ENCODE peak calls at places on chromosomes 7 and 10, in seven cellular contexts. P is GM23338, C is transverse colon, L is HCT116, Z is H1, D is sigmoid colon, I is GM12891. A is an unnamed sample.
A peak's percentile ranks its signal among the peaks of the same experiment; 100 is the strongest.

GRCh38 chr7:2706685-2707126 is 18.7 kb downstream of the AMZ1 start:
- DNase-seq in P (no peak), C (no peak), L (no peak), Z (no peak), D (no peak), I (no peak), A (no peak)

GRCh38 chr10:8410506-8410905 is 356.0 kb downstream of the GATA3 start:
- DNase-seq in P (no peak), C (no peak), L (no peak), Z (no peak), D (no peak), I (no peak), A (no peak)

GRCh38 chr10:119818889-119819270 is 53.8 kb downstream of the MCMBP start:
- DNase-seq in P (peak; percentile 80), C (no peak), L (no peak), Z (peak; percentile 10), D (no peak), I (no peak), A (no peak)

GRCh38 chr7:140062118-140062527 is 628 bp downstream of the PARP12 start:
- DNase-seq in P (peak; percentile 24), C (peak; percentile 50), L (no peak), Z (no peak), D (no peak), I (no peak), A (no peak)

GRCh38 chr7:68503400-68503799 is 1094.9 kb upstream of the AUTS2 start:
- DNase-seq in P (no peak), C (no peak), L (no peak), Z (no peak), D (no peak), I (no peak), A (no peak)

GRCh38 chr10:43667736-43668371 is 19.2 kb upstream of the ZNF32 start:
- DNase-seq in P (peak; percentile 29), C (no peak), L (no peak), Z (no peak), D (no peak), I (no peak), A (no peak)

GRCh38 chr10:76881477-76882220 is 756.0 kb downstream of the KCNMA1 start:
- DNase-seq in P (no peak), C (no peak), L (no peak), Z (no peak), D (no peak), I (no peak), A (no peak)

GRCh38 chr10:126905776-126906703 is 812 bp downstream of the DOCK1 start:
- DNase-seq in P (peak; percentile 88), C (peak; percentile 26), L (no peak), Z (no peak), D (peak; percentile 73), I (no peak), A (no peak)

GRCh38 chr10:121994429-121994881 is 5.5 kb downstream of the TACC2 start:
- DNase-seq in P (peak; percentile 51), C (peak; percentile 64), L (no peak), Z (no peak), D (peak; percentile 92), I (no peak), A (no peak)

GRCh38 chr7:73986158-73986631 is 41.8 kb upstream of the ELN start:
- DNase-seq in P (no peak), C (peak; percentile 51), L (no peak), Z (no peak), D (peak; percentile 79), I (no peak), A (no peak)

DNA sequence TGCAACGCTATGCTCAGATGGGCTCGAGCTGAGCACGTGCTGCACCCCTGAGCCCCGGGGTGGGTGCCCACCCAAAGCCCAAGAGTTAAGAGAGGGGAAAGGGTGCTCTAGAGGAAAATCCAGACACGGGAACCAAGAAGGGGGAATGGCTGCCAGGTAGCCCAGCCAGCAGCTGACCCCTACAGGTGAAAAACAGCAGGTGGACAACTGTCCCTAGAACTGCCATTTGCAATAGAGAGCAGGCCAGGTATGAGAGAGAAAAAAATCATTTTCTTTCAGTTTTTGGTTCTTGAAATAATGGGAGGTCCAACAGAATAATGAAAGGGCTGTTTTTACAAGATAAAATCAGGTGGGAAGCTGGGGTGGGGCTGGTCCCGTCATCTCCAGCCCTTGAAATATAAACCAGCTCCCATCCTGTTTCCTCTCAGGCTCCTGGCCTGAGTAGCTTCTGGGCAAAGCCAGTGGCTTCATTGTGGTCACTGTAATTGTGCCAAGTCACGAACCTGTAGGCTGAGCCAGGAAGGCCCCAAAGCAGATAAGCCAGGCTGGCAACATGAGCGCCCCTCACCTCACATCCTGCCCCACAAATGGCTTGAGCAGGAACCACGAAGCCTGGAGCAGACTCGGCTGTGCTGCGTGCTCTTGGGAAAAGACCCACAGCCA is 257.8 kb downstream of the SNX10 start:
- DNase-seq in P (no peak), C (no peak), L (no peak), Z (no peak), D (no peak), I (no peak), A (no peak)
- TF ChIP-seq POLR2AphosphoS5 in P (no peak), C (no peak), L (no peak), Z (no peak), D (no peak), I (no peak), A (no peak)

DNA sequence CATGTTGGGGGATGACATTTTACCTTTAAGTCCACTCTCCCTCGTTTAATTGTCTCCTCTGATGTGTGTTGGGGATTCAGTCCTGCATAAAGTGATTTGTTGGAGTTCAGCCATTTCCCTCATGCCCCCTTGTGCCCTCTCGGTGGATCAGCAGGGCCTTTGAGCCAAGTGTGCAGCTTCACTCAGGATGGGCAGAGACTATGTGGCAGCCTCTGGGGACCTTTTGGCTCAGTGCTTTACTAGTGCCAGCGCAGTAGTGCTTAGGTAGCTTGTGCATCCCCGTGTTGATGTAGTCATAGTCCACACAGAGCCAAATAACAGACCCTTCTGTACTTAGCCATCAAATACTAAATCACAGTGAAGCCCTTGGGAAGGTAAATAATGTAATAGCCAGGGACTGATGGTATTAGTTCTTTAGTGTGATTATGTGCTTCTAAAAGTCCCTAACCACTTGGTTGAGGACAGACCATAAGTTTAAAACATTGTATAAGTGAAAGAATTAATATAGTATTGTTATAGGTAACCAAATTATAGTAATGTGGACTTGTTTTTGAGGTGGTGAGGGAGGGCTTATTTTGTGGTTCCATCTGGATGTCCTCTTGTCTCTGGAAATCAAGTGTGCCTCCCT is 11.4 kb downstream of the BUB3 start:
- DNase-seq in P (no peak), C (no peak), L (no peak), Z (no peak), D (no peak), I (no peak), A (no peak)
- TF ChIP-seq POLR2AphosphoS5 in P (no peak), C (no peak), L (no peak), Z (peak; percentile 50), D (no peak), I (peak; percentile 50), A (no peak)

GRCh38 chr7:8014399-8014798 is 45.8 kb downstream of the GLCCI1 start:
- DNase-seq in P (no peak), C (no peak), L (no peak), Z (no peak), D (no peak), I (no peak), A (no peak)
- TF ChIP-seq POLR2AphosphoS5 in P (no peak), C (no peak), L (no peak), Z (no peak), D (no peak), I (no peak), A (no peak)

DNA sequence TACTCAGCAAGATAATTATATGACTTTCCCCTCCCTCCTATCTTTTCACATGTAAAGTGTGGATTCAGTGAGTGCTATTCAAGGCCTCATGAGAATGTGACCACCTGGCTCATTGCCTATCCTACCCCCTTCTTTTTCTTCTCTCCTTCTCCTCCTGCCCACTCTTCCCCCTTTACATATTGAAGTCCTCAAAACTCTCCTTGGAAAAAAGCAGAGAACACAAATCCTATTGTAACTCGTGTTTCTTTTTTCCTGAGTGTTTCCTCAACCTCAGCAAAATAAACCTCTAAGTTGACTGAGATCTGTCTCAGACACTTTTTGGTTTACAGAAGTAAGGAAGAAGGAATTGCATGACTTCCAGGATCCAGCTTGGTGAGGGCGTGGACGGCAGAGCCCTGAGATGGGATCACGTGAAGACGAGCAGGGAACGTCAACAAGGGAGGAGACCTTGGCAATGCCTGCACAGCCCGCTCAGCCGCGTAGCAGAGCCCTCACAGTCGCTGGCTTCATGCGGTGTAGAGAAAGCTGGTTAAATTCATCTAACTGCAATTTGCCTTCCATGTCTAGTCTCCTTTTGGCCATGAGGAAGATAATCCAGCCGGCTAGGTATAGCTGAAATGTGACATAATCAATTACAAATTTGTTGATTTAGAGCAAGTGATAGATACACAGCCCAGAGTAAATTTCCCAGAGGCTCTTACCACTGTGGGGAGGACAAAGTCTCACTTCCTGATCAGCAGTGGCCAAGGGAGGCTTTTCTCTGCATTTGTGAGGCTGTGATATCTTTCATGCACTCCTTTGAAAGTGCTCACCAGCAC is 75.7 kb downstream of the LYZL2 start:
- DNase-seq in P (peak; percentile 85), C (peak; percentile 82), L (no peak), Z (no peak), D (peak; percentile 90), I (no peak), A (no peak)
- TF ChIP-seq POLR2AphosphoS5 in P (peak; percentile 66), C (peak; percentile 78), L (no peak), Z (peak; percentile 75), D (peak; percentile 51), I (no peak), A (peak; percentile 62)

GRCh38 chr7:150373049-150373801 is 4.6 kb downstream of the REPIN1 start:
- DNase-seq in P (no peak), C (peak; percentile 66), L (no peak), Z (no peak), D (peak; percentile 60), I (no peak), A (no peak)
- TF ChIP-seq POLR2AphosphoS5 in P (no peak), C (peak; percentile 28), L (no peak), Z (no peak), D (no peak), I (peak; percentile 55), A (no peak)